ENCODE peak calls at places on chromosomes 7 and 10, in nine cellular contexts. One of them, this sample, is unnamed.

GRCh38 chr10:101560293-101561067 is 27.6 kb downstream of the POLL start:
- DNase-seq in ovary: no peak
- DNase-seq in HepG2: no peak
- DNase-seq in sigmoid colon: peak; percentile 59
- DNase-seq in tibial nerve: no peak
- DNase-seq in A549: no peak
- DNase-seq in GM12878: no peak
- DNase-seq in SK-N-SH: no peak
- DNase-seq in stomach: peak; percentile 22
- DNase-seq in this sample: no peak

GRCh38 chr10:71253981-71254818 is 41.8 kb downstream of the UNC5B start:
- DNase-seq in ovary: no peak
- DNase-seq in A549: no peak
- DNase-seq in tibial nerve: no peak
- DNase-seq in sigmoid colon: no peak
- DNase-seq in HepG2: no peak
- DNase-seq in SK-N-SH: no peak
- DNase-seq in stomach: no peak
- DNase-seq in GM12878: no peak
- DNase-seq in this sample: no peak

GRCh38 chr10:42722575-42722974 is 60.0 kb upstream of the BMS1 start:
- DNase-seq in SK-N-SH: no peak
- DNase-seq in HepG2: no peak
- DNase-seq in GM12878: no peak
- DNase-seq in tibial nerve: no peak
- DNase-seq in stomach: no peak
- DNase-seq in ovary: no peak
- DNase-seq in sigmoid colon: no peak
- DNase-seq in A549: no peak
- DNase-seq in this sample: no peak

GRCh38 chr10:119658274-119658673 is 7.1 kb downstream of the BAG3 start:
- DNase-seq in sigmoid colon: peak; percentile 97
- DNase-seq in HepG2: peak; percentile 63
- DNase-seq in stomach: peak; percentile 85
- DNase-seq in SK-N-SH: no peak
- DNase-seq in A549: peak; percentile 92
- DNase-seq in GM12878: no peak
- DNase-seq in ovary: peak; percentile 80
- DNase-seq in tibial nerve: peak; percentile 74
- DNase-seq in this sample: peak; percentile 95

GRCh38 chr10:124465003-124465776 is 3.6 kb downstream of the LHPP start:
- DNase-seq in sigmoid colon: no peak
- DNase-seq in ovary: no peak
- DNase-seq in SK-N-SH: no peak
- DNase-seq in GM12878: peak; percentile 25
- DNase-seq in stomach: no peak
- DNase-seq in HepG2: no peak
- DNase-seq in tibial nerve: no peak
- DNase-seq in A549: no peak
- DNase-seq in this sample: no peak

GRCh38 chr7:142385528-142386340 is 127.9 kb upstream of the PRSS58 start:
- DNase-seq in GM12878: peak; percentile 13
- DNase-seq in HepG2: peak; percentile 32
- DNase-seq in sigmoid colon: no peak
- DNase-seq in ovary: no peak
- DNase-seq in stomach: no peak
- DNase-seq in SK-N-SH: peak; percentile 62
- DNase-seq in tibial nerve: no peak
- DNase-seq in A549: peak; percentile 34
- DNase-seq in this sample: no peak

GRCh38 chr10:116990276-116990800 is 14.6 kb downstream of the SHTN1 start:
- DNase-seq in SK-N-SH: no peak
- DNase-seq in ovary: no peak
- DNase-seq in stomach: no peak
- DNase-seq in A549: no peak
- DNase-seq in GM12878: no peak
- DNase-seq in tibial nerve: no peak
- DNase-seq in sigmoid colon: no peak
- DNase-seq in HepG2: no peak
- DNase-seq in this sample: no peak

GRCh38 chr10:71850745-71851629 is at the start of gene PSAP:
- DNase-seq in SK-N-SH: peak; percentile 99
- DNase-seq in GM12878: peak; percentile 91
- DNase-seq in sigmoid colon: peak; percentile 100
- DNase-seq in ovary: peak; percentile 99
- DNase-seq in tibial nerve: peak; percentile 97
- DNase-seq in stomach: peak; percentile 100
- DNase-seq in HepG2: peak; percentile 95
- DNase-seq in A549: peak; percentile 97
- DNase-seq in this sample: peak; percentile 99

GRCh38 chr7:128056901-128057300 is 25.7 kb upstream of the LRRC4 start:
- DNase-seq in ovary: no peak
- DNase-seq in tibial nerve: no peak
- DNase-seq in SK-N-SH: no peak
- DNase-seq in HepG2: no peak
- DNase-seq in stomach: no peak
- DNase-seq in sigmoid colon: no peak
- DNase-seq in A549: no peak
- DNase-seq in GM12878: no peak
- DNase-seq in this sample: no peak

GRCh38 chr7:142299226-142299625 is 41.4 kb upstream of the PRSS58 start:
- DNase-seq in ovary: no peak
- DNase-seq in tibial nerve: no peak
- DNase-seq in stomach: no peak
- DNase-seq in GM12878: no peak
- DNase-seq in HepG2: no peak
- DNase-seq in A549: no peak
- DNase-seq in sigmoid colon: no peak
- DNase-seq in SK-N-SH: no peak
- DNase-seq in this sample: no peak

GRCh38 chr10:51083280-51083986 is 9.1 kb downstream of the PRKG1 start:
- DNase-seq in A549: no peak
- DNase-seq in tibial nerve: no peak
- DNase-seq in SK-N-SH: no peak
- DNase-seq in HepG2: no peak
- DNase-seq in stomach: no peak
- DNase-seq in ovary: no peak
- DNase-seq in GM12878: no peak
- DNase-seq in sigmoid colon: no peak
- DNase-seq in this sample: no peak

GRCh38 chr7:102236592-102237287 is 49.9 kb upstream of the SH2B2 start:
- DNase-seq in ovary: peak; percentile 58
- DNase-seq in sigmoid colon: peak; percentile 75
- DNase-seq in tibial nerve: peak; percentile 68
- DNase-seq in HepG2: peak; percentile 46
- DNase-seq in A549: peak; percentile 87
- DNase-seq in stomach: peak; percentile 68
- DNase-seq in GM12878: no peak
- DNase-seq in SK-N-SH: peak; percentile 95
- DNase-seq in this sample: no peak

GRCh38 chr10:77297370-77297692 is 340.3 kb downstream of the KCNMA1 start:
- DNase-seq in HepG2: no peak
- DNase-seq in A549: no peak
- DNase-seq in ovary: no peak
- DNase-seq in tibial nerve: no peak
- DNase-seq in SK-N-SH: no peak
- DNase-seq in stomach: no peak
- DNase-seq in sigmoid colon: no peak
- DNase-seq in GM12878: no peak
- DNase-seq in this sample: no peak

GRCh38 chr7:109763611-109764010 is 1193.9 kb downstream of the DNAJB9 start:
- DNase-seq in GM12878: no peak
- DNase-seq in HepG2: no peak
- DNase-seq in ovary: no peak
- DNase-seq in stomach: no peak
- DNase-seq in tibial nerve: no peak
- DNase-seq in SK-N-SH: no peak
- DNase-seq in A549: no peak
- DNase-seq in sigmoid colon: no peak
- DNase-seq in this sample: no peak

GRCh38 chr7:81688622-81689411 is 81.0 kb downstream of the HGF start:
- DNase-seq in A549: no peak
- DNase-seq in SK-N-SH: no peak
- DNase-seq in GM12878: no peak
- DNase-seq in tibial nerve: no peak
- DNase-seq in stomach: no peak
- DNase-seq in sigmoid colon: no peak
- DNase-seq in HepG2: no peak
- DNase-seq in ovary: no peak
- DNase-seq in this sample: no peak

GRCh38 chr7:1045038-1045726 is 836 bp downstream of the GPR146 start:
- DNase-seq in SK-N-SH: no peak
- DNase-seq in A549: no peak
- DNase-seq in stomach: no peak
- DNase-seq in tibial nerve: no peak
- DNase-seq in HepG2: peak; percentile 53
- DNase-seq in sigmoid colon: no peak
- DNase-seq in GM12878: no peak
- DNase-seq in ovary: no peak
- DNase-seq in this sample: no peak
- H3K27ac ChIP-seq in SK-N-SH: peak overlapping the region; percentile 66
- H3K27ac ChIP-seq in A549: peak overlapping the region; percentile 85
- H3K27ac ChIP-seq in stomach: peak overlapping the region; percentile 93
- H3K27ac ChIP-seq in tibial nerve: peak overlapping the region; percentile 97
- H3K27ac ChIP-seq in HepG2: peak overlapping the region; percentile 79
- H3K27ac ChIP-seq in sigmoid colon: peak overlapping the region; percentile 94
- H3K27ac ChIP-seq in GM12878: no peak overlapping the region
- H3K27ac ChIP-seq in ovary: peak overlapping the region; percentile 68
- H3K27ac ChIP-seq in this sample: peak overlapping the region; percentile 92

DNA sequence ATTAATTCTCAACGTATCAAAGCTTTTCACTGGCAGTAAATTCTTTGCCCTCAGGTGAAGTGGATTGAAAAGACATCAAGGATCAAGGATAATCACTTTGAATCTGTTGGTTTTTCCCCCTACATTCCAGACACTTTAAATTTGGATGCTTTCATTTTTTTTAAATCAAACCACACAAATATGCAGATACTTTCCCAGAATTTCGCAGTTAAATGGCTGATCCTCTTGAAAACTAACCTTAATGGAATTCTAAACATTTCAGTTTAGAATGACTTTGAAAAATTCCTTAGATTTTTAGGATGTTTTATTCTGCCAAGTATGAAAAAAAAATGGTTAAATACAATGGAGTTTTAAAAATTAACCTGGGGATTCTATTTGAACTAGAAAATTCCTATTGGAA is 325.9 kb downstream of the GFRA1 start:
- DNase-seq in stomach: no peak
- DNase-seq in tibial nerve: no peak
- DNase-seq in SK-N-SH: no peak
- DNase-seq in HepG2: no peak
- DNase-seq in A549: no peak
- DNase-seq in sigmoid colon: no peak
- DNase-seq in ovary: no peak
- DNase-seq in GM12878: no peak
- DNase-seq in this sample: no peak
- TF ChIP-seq EP300 in stomach: no peak
- TF ChIP-seq EP300 in tibial nerve: no peak
- TF ChIP-seq EP300 in SK-N-SH: peak; percentile 66
- TF ChIP-seq EP300 in HepG2: no peak
- TF ChIP-seq EP300 in A549: no peak
- TF ChIP-seq EP300 in sigmoid colon: no peak
- TF ChIP-seq EP300 in ovary: no peak
- TF ChIP-seq EP300 in GM12878: no peak
- TF ChIP-seq EP300 in this sample: no peak

GRCh38 chr7:38330048-38330447 is 56.6 kb upstream of the TARP start:
- DNase-seq in HepG2: no peak
- DNase-seq in A549: no peak
- DNase-seq in SK-N-SH: no peak
- DNase-seq in tibial nerve: no peak
- DNase-seq in ovary: no peak
- DNase-seq in sigmoid colon: no peak
- DNase-seq in GM12878: no peak
- DNase-seq in stomach: no peak
- DNase-seq in this sample: no peak

GRCh38 chr7:38335490-38336135 is 62.2 kb upstream of the TARP start:
- DNase-seq in ovary: peak; percentile 74
- DNase-seq in stomach: peak; percentile 81
- DNase-seq in tibial nerve: peak; percentile 75
- DNase-seq in sigmoid colon: peak; percentile 88
- DNase-seq in A549: peak; percentile 56
- DNase-seq in HepG2: peak; percentile 77
- DNase-seq in SK-N-SH: peak; percentile 79
- DNase-seq in GM12878: peak; percentile 82
- DNase-seq in this sample: peak; percentile 89

GRCh38 chr7:38334163-38334562 is 60.7 kb upstream of the TARP start:
- DNase-seq in A549: no peak
- DNase-seq in SK-N-SH: no peak
- DNase-seq in sigmoid colon: no peak
- DNase-seq in GM12878: no peak
- DNase-seq in stomach: no peak
- DNase-seq in tibial nerve: no peak
- DNase-seq in HepG2: no peak
- DNase-seq in ovary: no peak
- DNase-seq in this sample: no peak

GRCh38 chr7:38330861-38331709 is 57.6 kb upstream of the TARP start:
- DNase-seq in HepG2: no peak
- DNase-seq in stomach: no peak
- DNase-seq in ovary: no peak
- DNase-seq in tibial nerve: no peak
- DNase-seq in A549: no peak
- DNase-seq in SK-N-SH: no peak
- DNase-seq in GM12878: no peak
- DNase-seq in sigmoid colon: no peak
- DNase-seq in this sample: peak; percentile 78

DNA sequence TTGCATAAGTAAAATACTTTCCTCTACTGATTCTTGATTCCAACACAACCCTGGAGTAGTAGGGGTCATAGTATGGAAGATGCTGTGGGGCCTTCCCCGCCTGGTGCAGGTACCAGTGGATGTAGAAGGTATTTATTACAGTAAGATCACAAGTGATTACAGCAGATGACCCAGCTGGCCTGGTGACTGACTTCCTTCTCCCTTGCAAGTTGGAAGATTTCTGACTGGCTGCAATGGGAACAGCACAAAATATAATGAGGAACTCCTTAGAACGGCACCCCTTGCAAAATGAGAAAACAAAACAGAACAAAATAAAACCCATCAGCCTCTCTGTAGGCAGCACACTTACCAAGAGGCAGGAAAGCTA is 61.7 kb upstream of the TARP start:
- DNase-seq in ovary: no peak
- DNase-seq in SK-N-SH: no peak
- DNase-seq in A549: no peak
- DNase-seq in GM12878: no peak
- DNase-seq in sigmoid colon: no peak
- DNase-seq in tibial nerve: no peak
- DNase-seq in stomach: no peak
- DNase-seq in HepG2: no peak
- DNase-seq in this sample: peak; percentile 81
- H3K27ac ChIP-seq in ovary: no peak overlapping the region
- H3K27ac ChIP-seq in SK-N-SH: no peak overlapping the region
- H3K27ac ChIP-seq in A549: no peak overlapping the region
- H3K27ac ChIP-seq in GM12878: no peak overlapping the region
- H3K27ac ChIP-seq in sigmoid colon: peak overlapping the region; percentile 27
- H3K27ac ChIP-seq in tibial nerve: peak overlapping the region; percentile 57
- H3K27ac ChIP-seq in stomach: peak overlapping the region; percentile 43
- H3K27ac ChIP-seq in HepG2: no peak overlapping the region
- H3K27ac ChIP-seq in this sample: no peak overlapping the region

DNA sequence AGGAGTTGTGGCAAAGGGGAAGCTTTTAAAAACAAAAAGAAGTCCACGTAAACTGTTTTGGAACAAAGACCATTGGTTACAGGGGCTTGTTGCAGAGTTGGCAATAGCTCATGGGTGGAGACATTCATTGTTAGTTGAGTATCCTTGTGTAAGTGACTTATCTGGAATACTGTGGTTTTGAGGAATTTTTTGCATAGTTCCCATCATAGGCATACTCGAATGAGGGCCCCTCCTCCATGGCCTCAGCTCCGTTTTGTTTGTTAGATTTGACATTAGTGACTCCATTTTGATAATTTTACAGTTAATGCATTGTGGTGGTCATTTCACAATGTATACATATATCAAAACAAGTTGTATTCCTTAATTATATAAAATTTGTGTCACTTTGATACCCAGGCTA is 12.8 kb upstream of the SMKR1 start:
- DNase-seq in ovary: no peak
- DNase-seq in stomach: no peak
- DNase-seq in HepG2: peak; percentile 12
- DNase-seq in sigmoid colon: no peak
- DNase-seq in SK-N-SH: no peak
- DNase-seq in GM12878: no peak
- DNase-seq in A549: no peak
- DNase-seq in tibial nerve: no peak
- DNase-seq in this sample: no peak
- TF ChIP-seq EP300 in ovary: no peak
- TF ChIP-seq EP300 in stomach: no peak
- TF ChIP-seq EP300 in HepG2: no peak
- TF ChIP-seq EP300 in sigmoid colon: no peak
- TF ChIP-seq EP300 in SK-N-SH: no peak
- TF ChIP-seq EP300 in GM12878: no peak
- TF ChIP-seq EP300 in A549: no peak
- TF ChIP-seq EP300 in tibial nerve: no peak
- TF ChIP-seq EP300 in this sample: no peak